ENCODE peak calls at places on chromosomes 2 and 18, in four cellular contexts. V, B, N and D are unnamed samples.

GRCh38 chr2:225399509-225399908 is at the start of gene NYAP2:
- DNase-seq in V (no peak), B (no peak), N (no peak), D (no peak)

GRCh38 chr2:160266078-160266551 is 66.0 kb upstream of the ITGB6 start:
- DNase-seq in V (no peak), B (no peak), N (no peak), D (no peak)

GRCh38 chr2:3958969-3959368 is 255.6 kb downstream of the DCDC2C start:
- DNase-seq in V (no peak), B (no peak), N (no peak), D (no peak)

GRCh38 chr2:233469261-233470006 is 97.1 kb downstream of the USP40 start:
- DNase-seq in V (no peak), B (no peak), N (no peak), D (no peak)

GRCh38 chr2:180970052-180970451 is 10.4 kb upstream of the UBE2E3 start:
- DNase-seq in V (no peak), B (no peak), N (no peak), D (no peak)

GRCh38 chr2:206543073-206543472 is 99.2 kb upstream of the FAM237A start:
- DNase-seq in V (no peak), B (no peak), N (no peak), D (no peak)

GRCh38 chr2:64819774-64820688 is 166.3 kb upstream of the SERTAD2 start:
- DNase-seq in V (no peak), B (no peak), N (no peak), D (no peak)

GRCh38 chr2:71934595-71935263 is 212.9 kb downstream of the CYP26B1 start:
- DNase-seq in V (peak; percentile 91), B (peak; percentile 58), N (peak; percentile 51), D (peak; percentile 52)

GRCh38 chr2:64988420-64989125 is 626 bp upstream of the SLC1A4 start:
- DNase-seq in V (peak; percentile 66), B (peak; percentile 89), N (peak; percentile 90), D (peak; percentile 93)

GRCh38 chr2:217466799-217467198 is 536.0 kb downstream of the TNS1 start:
- DNase-seq in V (no peak), B (no peak), N (no peak), D (no peak)

GRCh38 chr18:46156124-46156745 is 52.0 kb downstream of the HAUS1 start:
- DNase-seq in V (no peak), B (no peak), N (no peak), D (no peak)

GRCh38 chr2:42371621-42372473 is 10.8 kb upstream of the COX7A2L start:
- DNase-seq in V (no peak), B (no peak), N (no peak), D (peak; percentile 71)

GRCh38 chr2:32732912-32733472 is 105.1 kb downstream of the TTC27 start:
- DNase-seq in V (no peak), B (no peak), N (no peak), D (no peak)

GRCh38 chr2:161019311-161019710 is 140.9 kb upstream of the TANK start:
- DNase-seq in V (no peak), B (no peak), N (no peak), D (peak; percentile 29)

GRCh38 chr2:140586379-140586778 is 1544.4 kb downstream of the LRP1B start:
- DNase-seq in V (no peak), B (peak; percentile 26), N (peak; percentile 14), D (no peak)

GRCh38 chr18:36544036-36544725 is 246.7 kb downstream of the FHOD3 start:
- DNase-seq in V (no peak), B (no peak), N (no peak), D (no peak)

GRCh38 chr2:216388046-216388884 is 16.0 kb upstream of the MARCHF4 start:
- DNase-seq in V (no peak), B (no peak), N (no peak), D (no peak)

GRCh38 chr2:9656270-9656766 is 25.5 kb upstream of the YWHAQ start:
- DNase-seq in V (no peak), B (peak; percentile 89), N (peak; percentile 99), D (peak; percentile 95)

GRCh38 chr2:141570474-141571131 is 560.2 kb downstream of the LRP1B start:
- DNase-seq in V (no peak), B (no peak), N (no peak), D (no peak)

GRCh38 chr2:216829533-216829932 is 30.3 kb downstream of the TNP1 start:
- DNase-seq in V (peak; percentile 81), B (peak; percentile 24), N (peak; percentile 55), D (no peak)

GRCh38 chr2:186841940-186842339 is 7.0 kb downstream of the ZSWIM2 start:
- DNase-seq in V (no peak), B (peak; percentile 48), N (no peak), D (peak; percentile 51)

DNA sequence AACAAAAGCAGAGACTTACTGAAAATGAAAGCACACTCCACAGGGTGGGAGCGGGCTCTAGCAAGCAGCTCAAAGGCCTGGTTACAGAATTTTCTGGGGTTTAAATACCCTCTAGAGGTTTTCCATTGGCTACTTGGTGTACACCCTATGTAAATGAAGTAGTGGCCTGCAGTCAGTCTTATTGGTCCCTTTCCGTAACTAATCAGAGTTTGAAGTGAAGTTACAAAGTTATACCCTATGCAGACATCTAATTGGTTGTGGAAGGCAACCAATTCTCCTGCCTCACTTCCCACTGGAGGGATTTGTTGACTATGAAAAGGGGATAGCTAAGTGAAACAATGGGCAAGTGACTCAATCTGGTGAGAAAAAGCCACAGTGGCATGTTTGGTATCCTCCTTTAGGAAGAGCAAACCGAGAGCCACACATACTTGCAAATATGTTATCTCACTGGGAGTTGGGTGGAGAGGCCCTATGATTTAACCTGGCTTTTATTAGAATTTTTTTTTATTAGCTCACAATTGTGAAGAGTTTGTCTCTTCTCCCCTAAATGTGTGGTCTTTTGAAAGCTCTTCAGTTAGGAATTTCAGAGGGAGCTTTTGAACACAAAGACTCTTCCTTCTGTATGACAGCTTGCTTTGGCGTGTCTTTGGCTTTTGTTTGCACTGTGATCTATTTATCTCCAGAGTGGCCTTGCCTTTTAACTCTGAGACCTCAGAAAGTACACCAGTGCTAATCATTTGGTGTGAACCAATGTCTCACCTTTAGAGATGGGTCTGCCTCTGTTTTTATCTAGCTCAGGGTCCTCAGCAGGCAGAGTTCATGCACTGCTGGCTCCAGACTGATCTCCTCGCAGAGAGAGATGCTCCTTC is 69.6 kb downstream of the MAP4K4 start:
- DNase-seq in V (no peak), B (peak; percentile 92), N (peak; percentile 95), D (peak; percentile 85)
- H3K4me3 ChIP-seq in V (no peak overlapping the region), B (no peak overlapping the region), N (no peak overlapping the region), D (peak overlapping the region; percentile 13)

GRCh38 chr2:159089543-159089942 is 121.1 kb downstream of the TANC1 start:
- DNase-seq in V (no peak), B (no peak), N (no peak), D (no peak)

GRCh38 chr2:159091381-159091780 is 122.9 kb downstream of the TANC1 start:
- DNase-seq in V (no peak), B (peak; percentile 89), N (peak; percentile 45), D (peak; percentile 43)

GRCh38 chr2:159090514-159091201 is 122.2 kb downstream of the TANC1 start:
- DNase-seq in V (no peak), B (peak; percentile 51), N (no peak), D (no peak)

GRCh38 chr2:159086874-159087273 is 118.4 kb downstream of the TANC1 start:
- DNase-seq in V (no peak), B (no peak), N (no peak), D (no peak)

DNA sequence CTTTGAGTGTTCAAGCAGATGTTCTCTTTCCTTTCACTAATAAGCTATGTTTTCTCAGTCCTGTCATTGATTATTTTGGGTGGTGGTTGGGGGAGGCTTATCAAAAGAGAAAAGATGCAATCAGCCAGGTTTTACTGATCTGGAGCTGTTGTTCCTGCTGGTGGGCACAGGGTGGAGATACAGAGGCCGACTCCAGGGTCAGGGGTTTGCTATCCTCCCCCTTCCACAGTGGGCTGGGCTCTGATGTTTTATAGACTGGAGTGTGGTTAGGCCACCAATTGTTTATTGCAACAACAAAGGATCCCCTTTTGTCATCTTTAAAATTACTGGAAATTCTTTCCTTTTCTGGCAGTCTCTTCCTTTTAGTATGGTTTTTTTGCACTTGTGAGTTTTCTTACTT is 120.5 kb downstream of the TANC1 start:
- DNase-seq in V (no peak), B (no peak), N (no peak), D (no peak)
- TF ChIP-seq CTCF in V (no peak), B (no peak), N (peak; percentile 42), D (no peak)

GRCh38 chr18:9474103-9474982 is 970 bp upstream of the RALBP1 start:
- DNase-seq in V (no peak), B (peak; percentile 81), N (peak; percentile 68), D (peak; percentile 92)
- H3K4me3 ChIP-seq in V (peak overlapping the region; percentile 92), B (peak overlapping the region; percentile 91), N (peak overlapping the region; percentile 95), D (peak overlapping the region; percentile 92)

DNA sequence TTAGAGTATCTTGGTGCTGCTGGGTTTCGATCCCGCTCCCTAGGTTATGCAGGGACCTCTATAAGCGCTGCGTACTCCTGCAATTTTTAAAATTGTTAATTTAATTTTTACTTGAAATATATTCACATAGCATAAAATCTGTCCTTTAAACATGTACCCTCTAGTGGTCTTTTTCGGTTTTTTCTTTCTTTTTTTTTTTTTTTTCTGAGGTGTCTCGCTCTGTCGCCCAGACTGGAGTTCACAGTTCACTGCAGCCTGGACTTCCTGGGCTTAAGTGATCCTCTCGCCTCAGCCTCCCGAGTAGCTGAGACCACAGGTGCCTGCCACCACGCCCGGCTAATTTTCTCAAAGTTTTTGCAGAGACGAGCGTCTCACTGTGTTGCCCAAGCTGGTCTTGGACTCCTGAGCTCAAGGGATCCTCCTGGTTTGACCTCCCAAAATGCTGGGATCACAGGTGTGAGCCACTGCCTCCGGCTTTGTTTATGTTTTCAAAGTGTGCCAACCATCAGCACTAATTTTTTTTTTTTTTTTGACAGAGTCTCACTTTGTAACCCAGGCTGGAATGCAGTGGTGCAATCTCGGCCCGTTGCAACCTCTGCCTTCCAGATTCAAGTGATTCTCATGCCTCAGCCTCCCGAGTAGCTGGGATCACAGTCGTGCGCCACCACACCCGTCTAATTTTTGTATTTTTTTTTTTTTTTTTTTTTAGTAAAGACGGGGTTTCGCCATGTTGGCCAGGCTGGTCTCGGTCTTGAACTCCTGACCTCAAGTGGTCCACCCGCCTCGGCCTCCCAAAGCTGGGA is 585 bp upstream of the MOB1A start:
- DNase-seq in V (peak; percentile 50), B (no peak), N (no peak), D (peak; percentile 16)
- TF ChIP-seq CTCF in V (no peak), B (peak; percentile 34), N (peak; percentile 37), D (peak; percentile 13)

GRCh38 chr2:213080969-213081617 is 70.3 kb downstream of the IKZF2 start:
- DNase-seq in V (no peak), B (no peak), N (no peak), D (no peak)
- H3K4me3 ChIP-seq in V (no peak overlapping the region), B (no peak overlapping the region), N (no peak overlapping the region), D (no peak overlapping the region)

GRCh38 chr2:100924122-100924519 is 78.0 kb upstream of the RPL31 start:
- DNase-seq in V (peak; percentile 36), B (peak; percentile 42), N (no peak), D (no peak)

GRCh38 chr2:100924520-100925451 is 77.3 kb upstream of the RPL31 start:
- DNase-seq in V (peak; percentile 88), B (peak; percentile 89), N (peak; percentile 85), D (peak; percentile 27)

GRCh38 chr2:100923461-100924020 is 78.5 kb upstream of the RPL31 start:
- DNase-seq in V (peak; percentile 52), B (no peak), N (no peak), D (no peak)

GRCh38 chr2:100921685-100922161 is 80.4 kb upstream of the RPL31 start:
- DNase-seq in V (no peak), B (peak; percentile 56), N (no peak), D (peak; percentile 87)

DNA sequence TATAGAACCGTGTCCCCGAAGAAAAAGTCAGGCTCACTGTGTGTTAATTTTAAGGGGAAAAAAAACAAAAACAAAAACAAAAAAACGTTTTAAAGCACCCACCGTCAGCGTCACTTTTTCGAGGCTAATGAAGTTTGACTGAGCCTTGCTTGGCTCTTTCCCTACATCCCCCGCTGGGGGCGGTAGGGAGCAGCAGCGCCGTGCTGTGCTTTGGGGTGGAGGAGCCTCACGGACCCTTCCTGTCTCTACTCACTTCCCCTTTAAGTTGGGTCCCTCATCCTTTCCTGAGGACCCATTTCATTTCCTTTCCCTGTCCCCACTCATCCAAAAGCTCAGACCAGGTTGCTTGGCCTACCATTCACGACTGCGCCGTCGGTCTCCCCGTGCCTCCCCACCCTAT is 82.8 kb upstream of the RPL31 start:
- DNase-seq in V (no peak), B (no peak), N (no peak), D (no peak)
- TF ChIP-seq CTCF in V (no peak), B (peak; percentile 40), N (peak; percentile 75), D (peak; percentile 32)